ENCODE peak calls at places on chromosomes 16 and 17, in nine cellular contexts. W, N, X, V, B, C, J, U and T are unnamed samples.

GRCh38 chr16:637081-638018 is 1.2 kb upstream of the METTL26 start:
- DNase-seq in W (peak; percentile 96), N (peak; percentile 84), X (peak; percentile 82), V (peak; percentile 82), B (peak; percentile 90), C (peak; percentile 80), J (peak; percentile 76), U (no peak), T (no peak)

GRCh38 chr17:17109896-17110295 is 67.6 kb downstream of the MPRIP start:
- DNase-seq in W (no peak), N (no peak), X (peak; percentile 54), V (no peak), B (no peak), C (no peak), J (no peak), U (no peak), T (peak; percentile 46)

GRCh38 chr17:80176757-80177156 is 6.9 kb downstream of the CARD14 start:
- DNase-seq in W (no peak), N (no peak), X (no peak), V (no peak), B (no peak), C (no peak), J (no peak), U (no peak), T (no peak)

GRCh38 chr17:79691931-79692330 is 38.8 kb upstream of the ENPP7 start:
- DNase-seq in W (no peak), N (no peak), X (no peak), V (no peak), B (no peak), C (peak; percentile 60), J (no peak), U (no peak), T (no peak)

GRCh38 chr16:5077304-5077703 is 5.7 kb downstream of the ALG1 start:
- DNase-seq in W (no peak), N (no peak), X (no peak), V (no peak), B (no peak), C (no peak), J (no peak), U (no peak), T (no peak)

GRCh38 chr17:51258756-51259573 is 884 bp downstream of the MBTD1 start:
- DNase-seq in W (no peak), N (no peak), X (peak; percentile 3), V (no peak), B (no peak), C (no peak), J (no peak), U (no peak), T (no peak)

GRCh38 chr16:86781046-86781445 is 202.7 kb downstream of the FOXL1 start:
- DNase-seq in W (no peak), N (no peak), X (no peak), V (no peak), B (no peak), C (no peak), J (no peak), U (no peak), T (no peak)

GRCh38 chr16:31464348-31464769 is 5.1 kb downstream of the ARMC5 start:
- DNase-seq in W (no peak), N (no peak), X (no peak), V (no peak), B (peak; percentile 27), C (no peak), J (no peak), U (no peak), T (no peak)

GRCh38 chr16:15981382-15981781 is 32.0 kb downstream of the ABCC1 start:
- DNase-seq in W (no peak), N (no peak), X (no peak), V (no peak), B (no peak), C (no peak), J (no peak), U (no peak), T (no peak)

GRCh38 chr16:87273471-87274030 is 43.6 kb downstream of the C16orf95 start:
- DNase-seq in W (peak; percentile 29), N (no peak), X (no peak), V (no peak), B (no peak), C (no peak), J (no peak), U (no peak), T (no peak)

GRCh38 chr16:19346335-19346922 is 60.9 kb downstream of the CLEC19A start:
- DNase-seq in W (no peak), N (no peak), X (no peak), V (no peak), B (no peak), C (no peak), J (no peak), U (no peak), T (no peak)

GRCh38 chr17:27155866-27156265 is 138.0 kb upstream of the WSB1 start:
- DNase-seq in W (no peak), N (no peak), X (no peak), V (no peak), B (no peak), C (no peak), J (no peak), U (no peak), T (no peak)

GRCh38 chr17:75231741-75232464 is 26.4 kb downstream of the NUP85 start:
- DNase-seq in W (no peak), N (no peak), X (no peak), V (no peak), B (no peak), C (no peak), J (no peak), U (no peak), T (no peak)

GRCh38 chr17:70169707-70170597 is 620 bp downstream of the KCNJ2 start:
- DNase-seq in W (peak; percentile 75), N (no peak), X (no peak), V (no peak), B (no peak), C (peak; percentile 17), J (no peak), U (no peak), T (no peak)

GRCh38 chr16:64971211-64971610 is 150.7 kb downstream of the CDH11 start:
- DNase-seq in W (no peak), N (no peak), X (no peak), V (no peak), B (no peak), C (no peak), J (no peak), U (no peak), T (no peak)

GRCh38 chr17:688100-688989 is 26.3 kb downstream of the VPS53 start:
- DNase-seq in W (no peak), N (no peak), X (no peak), V (no peak), B (no peak), C (no peak), J (no peak), U (no peak), T (no peak)

GRCh38 chr16:52090080-52090479 is 456.9 kb downstream of the TOX3 start:
- DNase-seq in W (no peak), N (no peak), X (no peak), V (no peak), B (no peak), C (peak; percentile 23), J (no peak), U (no peak), T (no peak)

GRCh38 chr16:67243481-67243880 is 3.8 kb downstream of the FHOD1 start:
- DNase-seq in W (no peak), N (no peak), X (no peak), V (no peak), B (no peak), C (no peak), J (no peak), U (no peak), T (no peak)

GRCh38 chr16:30902070-30902972 is 5.9 kb downstream of the CTF1 start:
- DNase-seq in W (peak; percentile 88), N (no peak), X (no peak), V (peak; percentile 51), B (no peak), C (no peak), J (peak; percentile 33), U (no peak), T (peak; percentile 57)

GRCh38 chr17:71127416-71127815 is 958.1 kb downstream of the KCNJ2 start:
- DNase-seq in W (no peak), N (no peak), X (no peak), V (no peak), B (no peak), C (no peak), J (no peak), U (no peak), T (no peak)